ENCODE peak calls at places on chromosomes 16 and 17, in ten cellular contexts. V is breast epithelium; D is ovary; Q is esophagus squamous epithelium; U is CD8-positive, alpha-beta memory T cell; I is CD4-positive, alpha-beta memory T cell; S is WERI-Rb-1; M is A549; F is brain microvascular endothelial cell; Z is body of pancreas. A is an unnamed sample.

GRCh38 chr17:45200701-45201100 is 21.0 kb upstream of the FMNL1 start:
- DNase-seq in F (no peak), M (no peak), U (no peak), V (no peak), S (no peak), Q (no peak), D (no peak), Z (no peak), I (no peak), A (no peak)

GRCh38 chr17:48238933-48239602 is 131.5 kb downstream of the SNX11 start:
- DNase-seq in I (no peak), S (no peak), U (no peak), D (no peak), Q (no peak), V (no peak), M (no peak), Z (no peak), F (no peak), A (no peak)

GRCh38 chr17:81858170-81858966 is 2.0 kb downstream of the P4HB start:
- DNase-seq in S (no peak), Z (peak; percentile 57), F (no peak), V (no peak), D (no peak), M (no peak), I (no peak), U (no peak), Q (no peak), A (no peak)

GRCh38 chr17:67067571-67068517 is 23.5 kb downstream of the CACNG1 start:
- DNase-seq in D (no peak), U (no peak), Z (no peak), Q (no peak), V (no peak), F (no peak), S (peak; percentile 52), I (no peak), M (no peak), A (no peak)

GRCh38 chr17:50715471-50715870 is 3.9 kb upstream of the LUC7L3 start:
- DNase-seq in I (no peak), Z (no peak), V (no peak), F (no peak), U (no peak), D (no peak), Q (no peak), M (no peak), S (no peak), A (no peak)

GRCh38 chr16:49980166-49980565 is 44.9 kb upstream of the CNEP1R1 start:
- DNase-seq in M (no peak), F (peak; percentile 51), Z (no peak), I (no peak), U (no peak), Q (no peak), D (no peak), V (no peak), S (no peak), A (no peak)

GRCh38 chr16:47719713-47720112 is 258.6 kb downstream of the PHKB start:
- DNase-seq in I (no peak), F (no peak), D (no peak), U (no peak), S (no peak), Z (no peak), V (no peak), Q (no peak), M (no peak), A (no peak)

GRCh38 chr16:53282975-53283946 is 151.0 kb upstream of the RBL2 start:
- DNase-seq in S (no peak), V (no peak), M (peak; percentile 58), Q (no peak), F (no peak), U (no peak), D (no peak), I (peak; percentile 20), Z (no peak), A (no peak)

GRCh38 chr16:51839697-51840462 is 688.8 kb upstream of the SALL1 start:
- DNase-seq in V (no peak), M (no peak), I (no peak), D (no peak), U (no peak), Z (no peak), Q (no peak), S (no peak), F (no peak), A (no peak)

GRCh38 chr16:29831490-29831889 is 11.2 kb downstream of the MVP start:
- DNase-seq in U (no peak), F (no peak), S (no peak), Q (no peak), V (no peak), Z (peak; percentile 94), D (no peak), M (no peak), I (no peak), A (no peak)

GRCh38 chr16:28974007-28974436 is 556 bp upstream of the SPNS1 start:
- DNase-seq in Q (no peak), M (peak; percentile 75), I (no peak), V (no peak), S (peak; percentile 77), D (peak; percentile 79), Z (peak; percentile 43), F (peak; percentile 62), U (no peak), A (peak; percentile 16)

GRCh38 chr17:70181866-70182265 is 12.5 kb downstream of the KCNJ2 start:
- DNase-seq in I (no peak), D (no peak), S (no peak), M (no peak), U (no peak), V (no peak), Z (no peak), F (no peak), Q (no peak), A (no peak)

GRCh38 chr17:58381124-58381838 is 29.3 kb upstream of the SUPT4H1 start:
- DNase-seq in I (no peak), D (no peak), S (no peak), Z (peak; percentile 62), Q (no peak), V (no peak), M (peak; percentile 35), F (no peak), U (no peak), A (no peak)
- H3K27ac ChIP-seq in I (no peak overlapping the region), D (no peak overlapping the region), S (no peak overlapping the region), Z (peak overlapping the region; percentile 50), Q (no peak overlapping the region), V (peak overlapping the region; percentile 27), M (peak overlapping the region; percentile 73), F (no peak overlapping the region), U (no peak overlapping the region), A (peak overlapping the region; percentile 37)

DNA sequence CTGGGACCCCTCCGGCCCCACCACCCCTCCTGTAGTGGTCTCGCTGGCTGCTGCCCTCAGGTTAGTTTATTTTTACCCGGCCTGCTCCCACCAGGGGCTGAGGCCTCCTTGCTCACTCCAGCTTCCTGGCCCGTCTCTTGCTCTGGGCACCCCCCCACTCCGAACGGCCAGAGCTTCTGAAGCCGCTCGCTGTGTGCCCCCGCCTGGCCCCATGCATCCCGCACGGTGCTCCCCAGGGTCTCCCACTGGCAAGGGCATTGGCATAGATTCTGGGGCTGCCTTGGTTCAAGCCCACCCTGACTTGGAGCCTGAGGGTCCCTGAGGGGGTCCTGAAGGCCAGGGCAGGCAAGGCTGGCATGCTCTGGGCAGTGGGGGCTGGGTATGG is 186.4 kb downstream of the SEC14L1 start:
- DNase-seq in Q (no peak), D (no peak), U (no peak), V (peak; percentile 47), I (no peak), M (no peak), F (no peak), S (peak; percentile 7), Z (no peak), A (no peak)
- H3K27ac ChIP-seq in Q (peak overlapping the region; percentile 24), D (no peak overlapping the region), U (no peak overlapping the region), V (no peak overlapping the region), I (no peak overlapping the region), M (peak overlapping the region; percentile 49), F (no peak overlapping the region), S (no peak overlapping the region), Z (no peak overlapping the region), A (no peak overlapping the region)

GRCh38 chr16:31355701-31356100 is 725 bp downstream of the ITGAX start:
- DNase-seq in D (no peak), I (no peak), F (no peak), S (no peak), U (no peak), M (no peak), Q (no peak), V (peak; percentile 36), Z (no peak), A (no peak)

GRCh38 chr16:31351937-31352315 is 3.0 kb upstream of the ITGAX start:
- DNase-seq in U (no peak), D (no peak), M (no peak), Z (no peak), S (no peak), V (no peak), I (no peak), Q (no peak), F (no peak), A (no peak)

GRCh38 chr16:31356566-31357323 is 1.8 kb downstream of the ITGAX start:
- DNase-seq in F (no peak), Z (no peak), Q (no peak), U (no peak), I (no peak), S (no peak), M (no peak), D (no peak), V (peak; percentile 35), A (no peak)

GRCh38 chr16:31352344-31353115 is 2.4 kb upstream of the ITGAX start:
- DNase-seq in D (no peak), F (no peak), U (no peak), I (no peak), M (no peak), Q (no peak), Z (no peak), V (no peak), S (no peak), A (no peak)

GRCh38 chr16:31354394-31355291 is at the start of gene ITGAX:
- DNase-seq in V (no peak), I (peak; percentile 22), U (peak; percentile 32), S (no peak), Z (peak; percentile 34), D (no peak), M (peak; percentile 35), Q (no peak), F (peak; percentile 45), A (peak; percentile 15)
- H3K27ac ChIP-seq in V (no peak within 1 kb of the TSS), I (no peak within 1 kb of the TSS), U (no peak within 1 kb of the TSS), S (no peak within 1 kb of the TSS), Z (no peak within 1 kb of the TSS), D (no peak within 1 kb of the TSS), M (peak within 1 kb of the TSS; percentile 71), Q (peak within 1 kb of the TSS; percentile 14), F (no peak within 1 kb of the TSS), A (peak within 1 kb of the TSS; percentile 36)

DNA sequence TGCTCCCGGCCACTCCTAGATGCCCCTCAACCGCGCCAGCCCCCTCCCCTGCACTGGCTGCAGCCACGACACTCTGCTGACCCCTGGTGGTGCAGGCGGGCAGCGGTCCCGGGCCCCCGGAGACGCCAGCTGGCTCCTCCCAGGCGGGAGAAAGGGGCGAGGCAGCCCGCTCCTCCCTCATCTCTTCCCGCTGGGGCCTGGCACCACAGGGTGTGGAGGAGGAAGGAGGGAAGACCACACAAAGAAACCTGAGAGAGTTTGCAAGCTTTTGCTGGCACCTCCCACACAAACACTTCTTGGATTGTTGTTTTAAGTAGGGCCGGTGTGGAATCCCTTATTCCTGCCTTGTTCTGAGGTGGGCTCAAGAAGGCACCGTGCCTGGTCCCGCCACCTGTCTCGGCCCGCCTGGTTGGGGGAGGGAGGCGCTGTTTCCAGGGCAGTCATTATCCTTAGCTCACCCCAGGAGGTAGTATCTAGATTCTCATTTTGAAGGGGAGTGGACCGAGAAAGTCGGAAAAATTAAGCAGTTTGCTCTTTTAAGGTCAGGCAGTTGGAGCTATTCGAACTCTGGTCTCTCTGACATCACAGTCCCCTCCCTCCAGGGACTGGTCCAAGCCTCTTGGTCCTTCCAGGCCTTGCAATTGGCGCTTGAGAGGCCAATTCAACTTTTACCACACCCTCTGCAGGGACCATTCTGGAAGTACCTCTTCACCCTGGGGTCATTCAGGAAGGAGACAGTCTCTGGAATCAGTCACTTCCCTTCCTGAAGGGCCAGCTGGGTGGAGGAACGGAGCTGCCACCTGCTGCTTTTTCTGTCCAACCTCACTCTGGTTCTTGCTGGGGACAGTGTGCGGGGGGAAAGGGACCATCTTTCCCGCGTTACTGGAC is 951 bp upstream of the ANKRD13B start:
- DNase-seq in Z (peak; percentile 88), V (peak; percentile 86), I (peak; percentile 62), F (peak; percentile 66), U (peak; percentile 78), M (peak; percentile 95), D (peak; percentile 94), Q (no peak), S (peak; percentile 96), A (peak; percentile 80)
- H3K27ac ChIP-seq in Z (peak overlapping the region; percentile 14), V (peak overlapping the region; percentile 76), I (no peak overlapping the region), F (no peak overlapping the region), U (no peak overlapping the region), M (peak overlapping the region; percentile 96), D (peak overlapping the region; percentile 49), Q (peak overlapping the region; percentile 95), S (peak overlapping the region; percentile 94), A (peak overlapping the region; percentile 94)

A was measured in caudate nucleus.